ENCODE peak calls at places on chromosomes 4 and X, in ten cellular contexts. One of them, this sample, is unnamed.

GRCh38 chr4:20839957-20840356 is 139.7 kb downstream of the PACRGL start:
- DNase-seq in pancreas: no peak
- DNase-seq in OCI-LY7: no peak
- DNase-seq in tibial artery: no peak
- DNase-seq in fibroblast of lung: peak
- DNase-seq in IMR-90: peak
- DNase-seq in cardiac muscle cell: no peak
- DNase-seq in mesenchymal stem cell: peak
- DNase-seq in stomach: no peak
- DNase-seq in A549: peak
- DNase-seq in this sample: no peak

GRCh38 chrX:22399793-22400192 is 127.1 kb downstream of the CBLL2 start:
- DNase-seq in A549: peak
- DNase-seq in pancreas: no peak
- DNase-seq in mesenchymal stem cell: peak
- DNase-seq in fibroblast of lung: peak
- DNase-seq in OCI-LY7: no peak
- DNase-seq in stomach: no peak
- DNase-seq in tibial artery: no peak
- DNase-seq in IMR-90: peak
- DNase-seq in cardiac muscle cell: no peak
- DNase-seq in this sample: no peak

GRCh38 chr4:19693949-19694597 is 557.6 kb upstream of the SLIT2 start:
- DNase-seq in pancreas: no peak
- DNase-seq in OCI-LY7: peak
- DNase-seq in IMR-90: no peak
- DNase-seq in cardiac muscle cell: no peak
- DNase-seq in stomach: no peak
- DNase-seq in A549: no peak
- DNase-seq in mesenchymal stem cell: no peak
- DNase-seq in tibial artery: no peak
- DNase-seq in fibroblast of lung: no peak
- DNase-seq in this sample: no peak

GRCh38 chrX:103629295-103630170 is 758 bp downstream of the TCEAL1 start:
- DNase-seq in fibroblast of lung: peak
- DNase-seq in OCI-LY7: peak
- DNase-seq in tibial artery: peak
- DNase-seq in IMR-90: peak
- DNase-seq in stomach: peak
- DNase-seq in pancreas: peak
- DNase-seq in A549: peak
- DNase-seq in cardiac muscle cell: peak
- DNase-seq in mesenchymal stem cell: peak
- DNase-seq in this sample: no peak

GRCh38 chrX:124342174-124342867 is 4.0 kb upstream of the SH2D1A start:
- DNase-seq in pancreas: no peak
- DNase-seq in cardiac muscle cell: no peak
- DNase-seq in IMR-90: no peak
- DNase-seq in A549: no peak
- DNase-seq in stomach: no peak
- DNase-seq in fibroblast of lung: no peak
- DNase-seq in mesenchymal stem cell: no peak
- DNase-seq in tibial artery: no peak
- DNase-seq in OCI-LY7: no peak
- DNase-seq in this sample: no peak

GRCh38 chr4:38747629-38748028 is 35.2 kb downstream of the TLR10 start:
- DNase-seq in IMR-90: no peak
- DNase-seq in A549: no peak
- DNase-seq in OCI-LY7: no peak
- DNase-seq in fibroblast of lung: no peak
- DNase-seq in tibial artery: no peak
- DNase-seq in stomach: no peak
- DNase-seq in cardiac muscle cell: no peak
- DNase-seq in mesenchymal stem cell: no peak
- DNase-seq in pancreas: no peak
- DNase-seq in this sample: no peak

GRCh38 chrX:47143894-47144625 is 442 bp downstream of the NDUFB11 start:
- DNase-seq in tibial artery: no peak
- DNase-seq in pancreas: peak
- DNase-seq in cardiac muscle cell: peak
- DNase-seq in IMR-90: peak
- DNase-seq in fibroblast of lung: no peak
- DNase-seq in stomach: no peak
- DNase-seq in mesenchymal stem cell: peak
- DNase-seq in OCI-LY7: no peak
- DNase-seq in A549: no peak
- DNase-seq in this sample: no peak

GRCh38 chrX:39199429-39199828 is 398.2 kb downstream of the MID1IP1 start:
- DNase-seq in IMR-90: no peak
- DNase-seq in stomach: no peak
- DNase-seq in cardiac muscle cell: no peak
- DNase-seq in fibroblast of lung: no peak
- DNase-seq in pancreas: no peak
- DNase-seq in mesenchymal stem cell: peak
- DNase-seq in tibial artery: no peak
- DNase-seq in A549: no peak
- DNase-seq in OCI-LY7: no peak
- DNase-seq in this sample: no peak

GRCh38 chr4:47597696-47598095 is 112.6 kb downstream of the ATP10D start:
- DNase-seq in A549: no peak
- DNase-seq in mesenchymal stem cell: no peak
- DNase-seq in IMR-90: no peak
- DNase-seq in tibial artery: no peak
- DNase-seq in OCI-LY7: no peak
- DNase-seq in fibroblast of lung: peak
- DNase-seq in cardiac muscle cell: no peak
- DNase-seq in stomach: no peak
- DNase-seq in pancreas: no peak
- DNase-seq in this sample: no peak

GRCh38 chrX:26851981-26852380 is 611.2 kb downstream of the PPP4R3C start:
- DNase-seq in A549: no peak
- DNase-seq in cardiac muscle cell: peak
- DNase-seq in fibroblast of lung: peak
- DNase-seq in IMR-90: no peak
- DNase-seq in OCI-LY7: no peak
- DNase-seq in mesenchymal stem cell: peak
- DNase-seq in tibial artery: no peak
- DNase-seq in pancreas: no peak
- DNase-seq in stomach: no peak
- DNase-seq in this sample: no peak

GRCh38 chr4:52947691-52948397 is 85.7 kb downstream of the RASL11B start:
- DNase-seq in cardiac muscle cell: no peak
- DNase-seq in fibroblast of lung: no peak
- DNase-seq in pancreas: no peak
- DNase-seq in IMR-90: no peak
- DNase-seq in OCI-LY7: no peak
- DNase-seq in mesenchymal stem cell: no peak
- DNase-seq in tibial artery: no peak
- DNase-seq in stomach: no peak
- DNase-seq in A549: no peak
- DNase-seq in this sample: no peak

GRCh38 chrX:54045563-54046228 is 1.4 kb upstream of the PHF8 start:
- DNase-seq in fibroblast of lung: no peak
- DNase-seq in A549: peak
- DNase-seq in OCI-LY7: no peak
- DNase-seq in tibial artery: no peak
- DNase-seq in stomach: no peak
- DNase-seq in pancreas: no peak
- DNase-seq in mesenchymal stem cell: peak
- DNase-seq in cardiac muscle cell: no peak
- DNase-seq in IMR-90: no peak
- DNase-seq in this sample: no peak

GRCh38 chr4:17336986-17337385 is 174.9 kb downstream of the QDPR start:
- DNase-seq in stomach: no peak
- DNase-seq in cardiac muscle cell: no peak
- DNase-seq in pancreas: no peak
- DNase-seq in A549: no peak
- DNase-seq in mesenchymal stem cell: no peak
- DNase-seq in IMR-90: no peak
- DNase-seq in fibroblast of lung: no peak
- DNase-seq in OCI-LY7: no peak
- DNase-seq in tibial artery: no peak
- DNase-seq in this sample: no peak

GRCh38 chr4:42159271-42160001 is 7.0 kb upstream of the BEND4 start:
- DNase-seq in fibroblast of lung: no peak
- DNase-seq in tibial artery: no peak
- DNase-seq in IMR-90: no peak
- DNase-seq in stomach: no peak
- DNase-seq in mesenchymal stem cell: no peak
- DNase-seq in pancreas: no peak
- DNase-seq in OCI-LY7: no peak
- DNase-seq in A549: no peak
- DNase-seq in cardiac muscle cell: no peak
- DNase-seq in this sample: no peak

GRCh38 chr4:73414936-73415271 is 10.8 kb downstream of the ALB start:
- DNase-seq in fibroblast of lung: no peak
- DNase-seq in pancreas: no peak
- DNase-seq in IMR-90: no peak
- DNase-seq in stomach: no peak
- DNase-seq in OCI-LY7: no peak
- DNase-seq in tibial artery: no peak
- DNase-seq in A549: no peak
- DNase-seq in mesenchymal stem cell: no peak
- DNase-seq in cardiac muscle cell: no peak
- DNase-seq in this sample: no peak

GRCh38 chr4:141899541-141899940 is 263.2 kb downstream of the IL15 start:
- DNase-seq in IMR-90: no peak
- DNase-seq in tibial artery: no peak
- DNase-seq in stomach: no peak
- DNase-seq in OCI-LY7: no peak
- DNase-seq in mesenchymal stem cell: no peak
- DNase-seq in cardiac muscle cell: no peak
- DNase-seq in fibroblast of lung: no peak
- DNase-seq in pancreas: no peak
- DNase-seq in A549: no peak
- DNase-seq in this sample: no peak

GRCh38 chr4:120923201-120923522 is 636 bp upstream of the PRDM5 start:
- DNase-seq in cardiac muscle cell: no peak
- DNase-seq in pancreas: no peak
- DNase-seq in OCI-LY7: no peak
- DNase-seq in stomach: no peak
- DNase-seq in IMR-90: no peak
- DNase-seq in fibroblast of lung: no peak
- DNase-seq in tibial artery: no peak
- DNase-seq in A549: no peak
- DNase-seq in mesenchymal stem cell: no peak
- DNase-seq in this sample: no peak

GRCh38 chrX:49761481-49761880 is 65.7 kb upstream of the PAGE1 start:
- DNase-seq in stomach: no peak
- DNase-seq in fibroblast of lung: no peak
- DNase-seq in pancreas: no peak
- DNase-seq in OCI-LY7: peak
- DNase-seq in mesenchymal stem cell: peak
- DNase-seq in IMR-90: peak
- DNase-seq in A549: peak
- DNase-seq in cardiac muscle cell: peak
- DNase-seq in tibial artery: no peak
- DNase-seq in this sample: peak

GRCh38 chr4:148210661-148211060 is 231.6 kb downstream of the NR3C2 start:
- DNase-seq in mesenchymal stem cell: no peak
- DNase-seq in tibial artery: no peak
- DNase-seq in cardiac muscle cell: no peak
- DNase-seq in pancreas: no peak
- DNase-seq in fibroblast of lung: no peak
- DNase-seq in IMR-90: no peak
- DNase-seq in OCI-LY7: no peak
- DNase-seq in stomach: no peak
- DNase-seq in A549: no peak
- DNase-seq in this sample: no peak

GRCh38 chrX:153765138-153766079 is 1.4 kb downstream of the PLXNB3 start:
- DNase-seq in cardiac muscle cell: no peak
- DNase-seq in IMR-90: peak
- DNase-seq in fibroblast of lung: peak
- DNase-seq in A549: no peak
- DNase-seq in pancreas: peak
- DNase-seq in stomach: no peak
- DNase-seq in tibial artery: no peak
- DNase-seq in OCI-LY7: no peak
- DNase-seq in mesenchymal stem cell: peak
- DNase-seq in this sample: no peak
- H3K27ac ChIP-seq in cardiac muscle cell: no peak
- H3K27ac ChIP-seq in IMR-90: peak
- H3K27ac ChIP-seq in fibroblast of lung: no peak
- H3K27ac ChIP-seq in A549: no peak
- H3K27ac ChIP-seq in pancreas: peak
- H3K27ac ChIP-seq in stomach: peak
- H3K27ac ChIP-seq in tibial artery: peak
- H3K27ac ChIP-seq in OCI-LY7: no peak
- H3K27ac ChIP-seq in mesenchymal stem cell: peak
- H3K27ac ChIP-seq in this sample: no peak

GRCh38 chr4:154004450-154004849 is 215.6 kb upstream of the SFRP2 start:
- DNase-seq in OCI-LY7: no peak
- DNase-seq in cardiac muscle cell: no peak
- DNase-seq in mesenchymal stem cell: no peak
- DNase-seq in tibial artery: peak
- DNase-seq in stomach: no peak
- DNase-seq in IMR-90: no peak
- DNase-seq in pancreas: no peak
- DNase-seq in fibroblast of lung: no peak
- DNase-seq in A549: no peak
- DNase-seq in this sample: no peak
- H3K27ac ChIP-seq in OCI-LY7: no peak
- H3K27ac ChIP-seq in cardiac muscle cell: no peak
- H3K27ac ChIP-seq in mesenchymal stem cell: peak
- H3K27ac ChIP-seq in tibial artery: peak
- H3K27ac ChIP-seq in stomach: no peak
- H3K27ac ChIP-seq in IMR-90: no peak
- H3K27ac ChIP-seq in pancreas: no peak
- H3K27ac ChIP-seq in fibroblast of lung: peak
- H3K27ac ChIP-seq in A549: no peak
- H3K27ac ChIP-seq in this sample: no peak

DNA sequence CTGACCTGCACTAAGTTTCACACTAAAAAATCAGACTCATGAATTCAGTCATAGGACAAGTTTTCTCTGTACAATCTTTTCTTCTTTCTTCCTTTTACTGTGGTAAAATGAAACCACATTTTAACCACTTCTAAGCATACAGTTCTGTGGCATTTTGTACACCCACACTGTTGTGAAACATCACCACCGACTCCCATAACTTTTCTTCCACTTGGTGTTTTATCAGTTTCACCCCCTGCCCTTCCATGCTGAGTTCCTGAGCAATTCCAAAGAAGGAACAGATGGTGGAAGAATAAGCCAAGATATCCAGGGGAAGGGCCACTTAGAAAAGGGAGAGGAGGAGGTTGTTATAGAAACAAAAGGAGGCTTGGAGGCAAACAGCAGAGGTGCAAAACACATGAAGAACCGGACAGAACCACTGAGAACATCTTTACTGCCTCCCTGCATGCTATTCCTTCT is 22.6 kb downstream of the SLC25A4 start:
- DNase-seq in mesenchymal stem cell: peak
- DNase-seq in A549: no peak
- DNase-seq in tibial artery: no peak
- DNase-seq in OCI-LY7: no peak
- DNase-seq in IMR-90: peak
- DNase-seq in cardiac muscle cell: no peak
- DNase-seq in stomach: no peak
- DNase-seq in fibroblast of lung: peak
- DNase-seq in pancreas: no peak
- DNase-seq in this sample: peak
- H3K27ac ChIP-seq in mesenchymal stem cell: no peak
- H3K27ac ChIP-seq in A549: no peak
- H3K27ac ChIP-seq in tibial artery: no peak
- H3K27ac ChIP-seq in OCI-LY7: no peak
- H3K27ac ChIP-seq in IMR-90: no peak
- H3K27ac ChIP-seq in cardiac muscle cell: peak
- H3K27ac ChIP-seq in stomach: no peak
- H3K27ac ChIP-seq in fibroblast of lung: no peak
- H3K27ac ChIP-seq in pancreas: no peak
- H3K27ac ChIP-seq in this sample: no peak

GRCh38 chr4:7296661-7297335 is 104.5 kb downstream of the SORCS2 start:
- DNase-seq in mesenchymal stem cell: no peak
- DNase-seq in A549: no peak
- DNase-seq in OCI-LY7: no peak
- DNase-seq in pancreas: no peak
- DNase-seq in cardiac muscle cell: no peak
- DNase-seq in IMR-90: no peak
- DNase-seq in tibial artery: no peak
- DNase-seq in fibroblast of lung: no peak
- DNase-seq in stomach: no peak
- DNase-seq in this sample: no peak
- H3K27ac ChIP-seq in mesenchymal stem cell: no peak
- H3K27ac ChIP-seq in A549: no peak
- H3K27ac ChIP-seq in OCI-LY7: no peak
- H3K27ac ChIP-seq in pancreas: no peak
- H3K27ac ChIP-seq in cardiac muscle cell: no peak
- H3K27ac ChIP-seq in IMR-90: no peak
- H3K27ac ChIP-seq in tibial artery: no peak
- H3K27ac ChIP-seq in fibroblast of lung: no peak
- H3K27ac ChIP-seq in stomach: no peak
- H3K27ac ChIP-seq in this sample: no peak

This sample was measured in CD4-positive, CD25-positive, alpha-beta regulatory T cell.